ENCODE peak calls at places on chromosomes 6 and 20, in four cellular contexts. K, D, M and V are unnamed samples.

GRCh38 chr20:40335437-40335836 is 353.6 kb downstream of the MAFB start:
- DNase-seq in K (no peak), D (no peak), M (no peak), V (no peak)

GRCh38 chr6:10383312-10384063 is 31.4 kb downstream of the TFAP2A start:
- DNase-seq in M (no peak), D (no peak), K (no peak), V (no peak)

GRCh38 chr20:62161347-62161746 is 17.8 kb downstream of the SS18L1 start:
- DNase-seq in D (no peak), M (no peak), K (no peak), V (no peak)

GRCh38 chr6:142444388-142444787 is 142.6 kb downstream of the ADGRG6 start:
- DNase-seq in D (no peak), K (no peak), M (no peak), V (no peak)

GRCh38 chr20:36544134-36545018 is 3.1 kb downstream of the MYL9 start:
- DNase-seq in K (peak; percentile 32), M (no peak), D (peak; percentile 30), V (no peak)

GRCh38 chr6:130928993-130929678 is 101.9 kb downstream of the SMLR1 start:
- DNase-seq in D (no peak), K (no peak), M (no peak), V (no peak)

GRCh38 chr6:12033770-12034169 is 21.7 kb downstream of the HIVEP1 start:
- DNase-seq in D (no peak), K (no peak), M (no peak), V (no peak)

GRCh38 chr6:33993653-33994052 is 152.2 kb downstream of the GRM4 start:
- DNase-seq in D (no peak), M (no peak), K (no peak), V (no peak)

GRCh38 chr6:118669561-118669960 is 18.2 kb upstream of the CEP85L start:
- DNase-seq in K (no peak), M (no peak), D (no peak), V (no peak)

GRCh38 chr20:8398289-8399051 is 266.4 kb downstream of the PLCB1 start:
- DNase-seq in K (no peak), D (no peak), M (no peak), V (no peak)

GRCh38 chr20:48047453-48047852 is 262.2 kb upstream of the SULF2 start:
- DNase-seq in M (no peak), D (no peak), K (no peak), V (no peak)

GRCh38 chr20:47740225-47741184 is 44.8 kb downstream of the SULF2 start:
- DNase-seq in M (peak; percentile 22), K (peak; percentile 81), D (peak; percentile 56), V (no peak)

GRCh38 chr20:50731930-50732690 is 730 bp downstream of the PARD6B start:
- DNase-seq in M (no peak), K (no peak), D (no peak), V (peak; percentile 16)

GRCh38 chr6:155880905-155881304 is 425.3 kb upstream of the NOX3 start:
- DNase-seq in M (no peak), D (peak; percentile 21), K (no peak), V (no peak)

GRCh38 chr20:44435630-44436335 is 39.9 kb upstream of the TTPAL start:
- DNase-seq in M (no peak), K (no peak), D (no peak), V (no peak)

GRCh38 chr20:16518068-16518783 is 55.0 kb downstream of the KIF16B start:
- DNase-seq in M (peak; percentile 19), K (no peak), D (peak; percentile 53), V (no peak)

GRCh38 chr6:4910060-4910746 is 93.6 kb downstream of the RPP40 start:
- DNase-seq in K (peak; percentile 67), M (no peak), D (no peak), V (no peak)

GRCh38 chr6:37657117-37657886 is 40.4 kb downstream of the MDGA1 start:
- DNase-seq in M (no peak), K (no peak), D (peak; percentile 20), V (no peak)

GRCh38 chr6:10721850-10722569 is 860 bp upstream of the TMEM14C start:
- DNase-seq in D (no peak), K (no peak), M (no peak), V (no peak)

GRCh38 chr6:149079911-149080501 is 237.5 kb upstream of the TAB2 start:
- DNase-seq in D (peak; percentile 50), K (no peak), M (peak; percentile 19), V (peak; percentile 45)

GRCh38 chr6:155641603-155642002 is 186.0 kb upstream of the NOX3 start:
- DNase-seq in K (no peak), M (no peak), D (no peak), V (no peak)

GRCh38 chr20:54318892-54319291 is 111.0 kb downstream of the PFDN4 start:
- DNase-seq in D (no peak), K (no peak), M (no peak), V (no peak)

GRCh38 chr6:5335020-5335419 is 73.7 kb downstream of the FARS2 start:
- DNase-seq in M (no peak), K (no peak), D (no peak), V (no peak)

GRCh38 chr6:21800948-21801438 is 207.4 kb downstream of the SOX4 start:
- DNase-seq in M (no peak), K (no peak), D (peak; percentile 23), V (no peak)

GRCh38 chr6:14824060-14824834 is 421.6 kb upstream of the JARID2 start:
- DNase-seq in M (no peak), K (no peak), D (no peak), V (peak; percentile 57)

GRCh38 chr6:70957284-70957617 is 391 bp upstream of the B3GAT2 start:
- DNase-seq in M (no peak), D (no peak), K (no peak), V (no peak)

GRCh38 chr6:16043171-16044142 is 85.4 kb upstream of the MYLIP start:
- DNase-seq in M (no peak), D (peak; percentile 5), K (no peak), V (no peak)

GRCh38 chr20:58001381-58001780 is 227.1 kb downstream of the ANKRD60 start:
- DNase-seq in M (no peak), D (peak; percentile 54), K (no peak), V (no peak)

GRCh38 chr20:47710665-47711045 is 74.6 kb downstream of the SULF2 start:
- DNase-seq in K (no peak), M (no peak), D (no peak), V (no peak)

GRCh38 chr6:20350215-20350614 is 51.5 kb upstream of the E2F3 start:
- DNase-seq in K (no peak), M (no peak), D (no peak), V (no peak)

GRCh38 chr6:130132286-130132701 is 90.5 kb downstream of the SAMD3 start:
- DNase-seq in K (no peak), M (no peak), D (no peak), V (no peak)

GRCh38 chr6:31737315-31738047 is 1.2 kb upstream of the CLIC1 start:
- DNase-seq in D (peak; percentile 25), M (no peak), K (peak; percentile 38), V (no peak)
- H3K4me3 ChIP-seq in D (no peak overlapping the region), M (no peak overlapping the region), K (no peak overlapping the region), V (no peak overlapping the region)

DNA sequence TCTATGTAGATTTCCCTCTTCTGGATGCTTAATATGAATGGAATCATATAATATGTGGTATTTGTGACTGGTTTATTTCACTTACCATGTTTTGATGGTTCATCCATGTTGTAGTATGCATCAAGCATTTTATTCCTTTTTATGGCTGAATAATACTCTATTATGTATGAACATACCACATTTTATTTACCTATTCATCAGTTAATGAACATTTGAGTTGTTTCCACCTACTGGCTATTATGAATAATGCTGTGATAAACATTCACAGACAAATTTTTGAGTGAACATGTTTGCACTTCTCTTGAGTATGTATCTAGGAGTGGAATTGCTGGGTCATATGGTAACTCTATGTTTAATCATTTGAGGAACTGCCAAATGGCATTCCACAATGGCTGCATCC is 14.9 kb upstream of the ZNF451 start:
- DNase-seq in K (no peak), M (no peak), D (no peak), V (no peak)
- TF ChIP-seq CTCF in K (no peak), M (no peak), D (no peak), V (no peak)

GRCh38 chr20:5950271-5951031 is at the start of the genes MCM8 and TRMT6:
- DNase-seq in M (peak; percentile 94), K (peak; percentile 96), D (peak; percentile 97), V (peak; percentile 96)
- TF ChIP-seq POLR2A in M (peak; percentile 60), K (peak; percentile 17), D (no peak), V (no peak)

DNA sequence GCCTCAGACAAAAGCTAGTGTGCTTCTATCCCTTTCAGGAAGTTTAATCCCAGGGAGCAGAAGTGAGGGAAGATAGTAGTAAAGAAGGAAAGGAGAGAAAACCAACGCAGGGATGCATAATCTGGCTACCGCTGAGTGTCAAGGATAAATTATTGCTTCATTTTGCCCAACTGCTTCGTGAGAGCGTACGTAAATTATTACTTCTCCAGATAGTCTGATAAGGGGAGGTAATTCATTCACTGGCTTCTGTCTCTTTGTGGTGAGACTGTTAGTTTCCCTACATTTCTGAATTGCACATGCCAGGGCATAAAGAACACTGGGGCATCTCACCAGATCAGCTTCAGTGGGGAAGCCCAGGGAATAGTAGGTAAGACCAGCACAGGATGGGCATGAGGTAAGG is 539.7 kb downstream of the PHF3 start:
- DNase-seq in M (no peak), K (no peak), D (no peak), V (no peak)
- H3K4me3 ChIP-seq in M (no peak overlapping the region), K (no peak overlapping the region), D (no peak overlapping the region), V (no peak overlapping the region)

DNA sequence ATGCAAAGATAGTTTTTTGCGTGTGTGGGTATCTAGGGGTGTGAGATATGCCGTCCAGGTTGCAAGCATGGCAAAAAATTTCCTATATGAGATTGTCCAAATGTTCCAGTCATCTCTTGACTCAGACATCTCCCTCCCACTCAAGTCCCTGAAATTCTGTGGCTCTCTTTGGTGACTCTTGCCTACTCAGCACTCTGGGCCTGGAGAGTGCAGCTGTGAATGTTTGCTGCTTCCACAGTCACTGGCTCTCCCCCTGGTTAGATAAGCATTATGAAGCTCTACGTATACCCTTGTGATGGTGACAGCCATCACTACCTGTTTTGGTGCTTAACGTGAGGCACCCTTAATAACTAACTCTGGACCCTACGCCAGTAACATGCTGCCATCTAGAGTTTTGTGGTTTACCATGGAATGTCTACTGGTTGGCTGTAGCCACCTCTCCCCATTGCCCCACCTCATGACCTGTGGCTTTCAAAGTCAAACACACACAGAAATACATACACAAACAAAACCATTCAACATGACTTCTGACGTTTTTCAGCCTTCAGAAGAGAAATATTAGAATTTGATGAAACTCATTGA is 621.9 kb upstream of the CITED2 start:
- DNase-seq in D (peak; percentile 30), K (peak; percentile 42), M (no peak), V (no peak)
- TF ChIP-seq CTCF in D (peak; percentile 52), K (no peak), M (no peak), V (no peak)

GRCh38 chr6:13500264-13500663 is 12.9 kb upstream of the GFOD1 start:
- DNase-seq in K (no peak), M (no peak), D (no peak), V (no peak)
- TF ChIP-seq POLR2A in K (no peak), M (no peak), D (no peak), V (no peak)